ENCODE peak calls at places on chromosomes 12 and 14, in nine cellular contexts. C is aorta; G is GM23248; T is left ventricle myocardium inferior; M is PC-3; E is adrenal gland; O is transverse colon; P is CD4-positive, alpha-beta memory T cell; J is hepatocyte. Y is an unnamed sample. For H3K4me1, the result is how much of the 10 kb centered on the place peaks cover.

GRCh38 chr14:51929156-51929555 is 60.2 kb upstream of the RTRAF start:
- DNase-seq in C (no peak), G (peak), T (no peak), M (no peak), E (no peak), O (no peak), P (no peak), J (no peak), Y (no peak)

GRCh38 chr14:22570132-22570949 is 18.7 kb downstream of the DAD1 start:
- DNase-seq in C (no peak), G (peak), T (no peak), M (peak), E (peak), O (peak), P (peak), J (peak), Y (peak)

GRCh38 chr14:90726656-90727055 is 89.6 kb downstream of the TTC7B start:
- DNase-seq in C (no peak), G (peak), T (no peak), M (peak), E (peak), O (peak), P (no peak), J (peak), Y (no peak)

GRCh38 chr14:103500148-103500990 is 22.3 kb downstream of the CKB start:
- DNase-seq in C (peak), G (peak), T (peak), M (peak), E (peak), O (peak), P (peak), J (peak), Y (peak)

GRCh38 chr12:42524716-42525115 is 64.8 kb downstream of the PRICKLE1 start:
- DNase-seq in C (no peak), G (peak), T (no peak), M (peak), E (no peak), O (no peak), P (no peak), J (no peak), Y (no peak)

GRCh38 chr14:20734079-20734806 is 11.4 kb upstream of the EDDM3A start:
- DNase-seq in C (no peak), G (no peak), T (no peak), M (no peak), E (no peak), O (no peak), P (no peak), J (no peak), Y (no peak)

GRCh38 chr12:115257791-115258190 is 573.8 kb upstream of the TBX3 start:
- DNase-seq in C (no peak), G (peak), T (no peak), M (peak), E (no peak), O (no peak), P (no peak), J (no peak), Y (no peak)

GRCh38 chr12:68237068-68237467 is 11.5 kb upstream of the IL26 start:
- DNase-seq in C (no peak), G (peak), T (no peak), M (no peak), E (no peak), O (no peak), P (no peak), J (no peak), Y (no peak)

DNA sequence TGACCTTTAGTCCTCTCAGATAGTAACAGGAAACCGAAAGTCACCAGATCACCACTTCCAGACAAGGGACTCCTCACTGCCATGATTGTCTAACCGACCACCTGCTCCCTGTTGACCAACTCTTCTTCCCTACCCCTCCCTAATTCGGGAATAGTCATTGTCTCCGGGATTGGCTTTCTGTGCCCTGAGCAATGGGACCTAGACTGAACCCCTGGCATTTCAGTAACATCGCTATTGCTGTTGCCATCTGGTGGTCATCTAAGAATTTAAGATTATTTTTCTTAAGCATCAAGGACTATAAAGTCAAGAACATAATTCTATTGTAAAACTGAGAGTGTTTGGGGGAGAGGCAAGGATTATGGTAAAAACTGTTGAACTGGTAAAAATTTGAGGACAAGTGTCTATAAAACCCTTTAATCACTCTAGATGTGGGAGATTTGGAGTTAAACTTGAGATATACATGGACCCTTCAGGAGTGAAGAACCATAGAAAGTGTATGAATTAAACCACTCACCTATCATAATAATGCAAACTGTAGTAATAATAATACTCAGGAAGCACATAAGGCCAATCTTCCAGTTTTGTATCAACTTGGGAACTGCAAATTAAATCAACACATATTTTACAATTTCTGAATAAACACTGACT is 6.3 kb downstream of the CLEC2A start:
- DNase-seq in C (no peak), G (peak), T (no peak), M (peak), E (peak), O (no peak), P (peak), J (peak), Y (peak)
- H3K4me3 ChIP-seq in C (no peak), G (peak), T (peak), M (no peak), E (peak), O (no peak), P (peak), J (no peak), Y (no peak)

GRCh38 chr12:117968084-117968789 is 553 bp downstream of the KSR2 start:
- DNase-seq in C (no peak), G (no peak), T (no peak), M (no peak), E (no peak), O (no peak), P (no peak), J (no peak), Y (no peak)
- H3K27ac ChIP-seq in C (no peak), G (no peak), T (no peak), M (peak), E (no peak), O (peak), P (no peak), J (peak), Y (no peak)

GRCh38 chr12:27289414-27289813 is 43.2 kb upstream of the BMAL2 start:
- DNase-seq in C (no peak), G (peak), T (no peak), M (no peak), E (no peak), O (no peak), P (no peak), J (no peak), Y (no peak)

GRCh38 chr12:27290501-27291168 is 42.0 kb upstream of the BMAL2 start:
- DNase-seq in C (no peak), G (no peak), T (no peak), M (no peak), E (no peak), O (no peak), P (no peak), J (no peak), Y (no peak)

GRCh38 chr12:27293463-27293862 is 39.2 kb upstream of the BMAL2 start:
- DNase-seq in C (no peak), G (no peak), T (peak), M (no peak), E (peak), O (peak), P (no peak), J (no peak), Y (no peak)

GRCh38 chr12:27291862-27292261 is 40.8 kb upstream of the BMAL2 start:
- DNase-seq in C (no peak), G (no peak), T (no peak), M (no peak), E (no peak), O (no peak), P (no peak), J (no peak), Y (no peak)

GRCh38 chr12:27292718-27293117 is 39.9 kb upstream of the BMAL2 start:
- DNase-seq in C (no peak), G (no peak), T (no peak), M (no peak), E (no peak), O (no peak), P (no peak), J (no peak), Y (no peak)
- H3K4me1 ChIP-seq in C (under half), G (under half), T (half or more), M (under half), E (under half), O (under half), P (under half), J (under half), Y (under half)

GRCh38 chr12:53983580-53984572 is 1.1 kb upstream of the HOXC10 start:
- DNase-seq in C (peak), G (no peak), T (no peak), M (no peak), E (no peak), O (no peak), P (no peak), J (no peak), Y (no peak)

GRCh38 chr12:53984901-53985357 is at the start of gene HOXC10:
- DNase-seq in C (peak), G (peak), T (peak), M (peak), E (peak), O (peak), P (peak), J (peak), Y (peak)

GRCh38 chr12:53986686-53987180 is 1.8 kb downstream of the HOXC10 start:
- DNase-seq in C (no peak), G (no peak), T (no peak), M (no peak), E (no peak), O (no peak), P (no peak), J (no peak), Y (no peak)

GRCh38 chr12:53985900-53986685 is 1.1 kb downstream of the HOXC10 start:
- DNase-seq in C (peak), G (peak), T (no peak), M (no peak), E (no peak), O (no peak), P (no peak), J (no peak), Y (no peak)

DNA sequence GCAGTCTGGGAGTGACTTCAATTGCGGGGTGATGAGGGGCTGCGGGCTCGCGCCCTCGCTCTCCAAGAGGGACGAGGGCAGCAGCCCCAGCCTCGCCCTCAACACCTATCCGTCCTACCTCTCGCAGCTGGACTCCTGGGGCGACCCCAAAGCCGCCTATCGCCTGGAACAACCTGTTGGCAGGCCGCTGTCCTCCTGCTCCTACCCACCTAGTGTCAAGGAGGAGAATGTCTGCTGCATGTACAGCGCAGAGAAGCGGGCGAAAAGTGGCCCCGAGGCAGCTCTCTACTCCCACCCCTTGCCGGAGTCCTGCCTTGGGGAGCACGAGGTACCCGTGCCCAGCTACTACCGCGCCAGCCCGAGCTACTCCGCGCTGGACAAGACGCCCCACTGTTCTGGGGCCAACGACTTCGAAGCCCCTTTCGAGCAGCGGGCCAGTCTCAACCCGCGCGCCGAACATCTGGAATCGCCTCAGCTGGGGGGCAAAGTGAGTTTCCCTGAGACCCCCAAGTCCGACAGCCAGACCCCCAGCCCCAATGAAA is 483 bp downstream of the HOXC10 start:
- DNase-seq in C (peak), G (peak), T (no peak), M (no peak), E (no peak), O (no peak), P (no peak), J (no peak), Y (no peak)
- H3K4me3 ChIP-seq in C (no peak), G (peak), T (peak), M (peak), E (peak), O (no peak), P (no peak), J (no peak), Y (no peak)

DNA sequence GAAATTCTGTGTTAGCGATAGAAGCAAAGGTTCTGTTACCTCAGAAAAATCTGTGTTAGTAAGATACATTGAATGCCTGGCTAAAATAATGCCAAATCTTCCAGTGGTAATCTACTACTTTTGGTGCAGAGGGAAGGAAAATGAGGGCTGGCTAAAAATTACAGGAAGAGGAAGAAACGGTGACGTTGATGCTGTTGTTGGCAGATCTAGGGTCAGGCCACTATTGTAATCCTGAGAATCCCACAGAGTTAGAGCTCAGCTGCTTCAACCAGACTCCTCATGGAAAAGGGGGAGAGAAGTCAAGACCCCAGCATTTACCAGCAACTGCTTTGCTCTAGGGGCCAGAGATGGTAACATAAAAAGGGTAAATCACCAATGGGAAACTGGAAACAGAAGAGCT is 145.1 kb downstream of the PPM1H start:
- DNase-seq in C (no peak), G (no peak), T (no peak), M (no peak), E (no peak), O (no peak), P (no peak), J (no peak), Y (no peak)
- H3K27ac ChIP-seq in C (no peak), G (no peak), T (peak), M (no peak), E (peak), O (no peak), P (no peak), J (no peak), Y (no peak)

DNA sequence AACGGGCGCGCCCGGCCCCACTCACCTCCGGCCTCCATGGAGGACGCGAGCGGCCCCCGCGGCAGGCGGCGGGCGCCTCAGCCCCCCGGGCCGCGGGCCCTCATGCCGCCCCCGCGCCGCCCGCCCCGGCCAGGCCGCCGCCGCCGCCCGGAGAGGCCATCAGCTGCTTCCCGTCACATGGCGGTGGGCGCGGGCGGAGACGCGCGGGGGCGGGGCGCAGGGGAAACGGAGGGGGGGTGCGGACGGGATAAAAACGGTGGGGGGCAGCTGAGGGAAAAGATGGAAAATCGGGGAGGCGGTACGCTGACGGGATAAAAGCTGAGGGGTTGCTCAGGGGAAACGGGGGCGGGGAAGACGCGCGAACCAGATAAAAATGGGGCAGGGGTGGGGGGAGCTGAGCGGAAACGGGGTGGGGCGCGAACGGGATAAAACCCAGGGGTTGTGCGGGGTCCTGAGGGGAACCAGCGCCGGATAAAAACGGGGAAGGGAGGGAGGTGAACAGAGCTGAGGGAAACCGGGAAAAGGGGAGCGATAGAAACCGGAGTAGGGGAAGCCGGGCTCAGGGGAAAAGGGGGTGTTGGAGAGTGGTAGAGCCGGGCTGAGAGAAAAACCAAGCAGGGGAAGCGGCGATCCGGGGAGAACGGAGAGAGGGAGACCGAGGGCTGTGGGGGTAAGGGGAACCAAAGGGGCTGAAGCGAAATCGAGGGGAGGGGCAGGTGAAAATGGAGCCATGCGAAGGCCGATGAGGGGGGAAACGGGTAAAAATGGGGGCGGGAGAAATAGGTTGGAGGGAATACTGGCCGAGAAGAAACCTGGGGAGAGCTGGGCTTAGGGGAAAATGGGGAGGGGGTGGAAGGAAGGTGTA is at the start of gene WSB2:
- DNase-seq in C (peak), G (peak), T (peak), M (peak), E (peak), O (peak), P (peak), J (peak), Y (peak)
- H3K4me1 ChIP-seq in C (under half), G (under half), T (half or more), M (under half), E (under half), O (under half), P (half or more), J (under half), Y (under half)

GRCh38 chr14:76154539-76155126 is 2.9 kb downstream of the GPATCH2L start:
- DNase-seq in C (no peak), G (no peak), T (no peak), M (no peak), E (no peak), O (no peak), P (no peak), J (no peak), Y (no peak)
- H3K4me3 ChIP-seq in C (no peak), G (peak), T (peak), M (peak), E (no peak), O (no peak), P (no peak), J (no peak), Y (no peak)

DNA sequence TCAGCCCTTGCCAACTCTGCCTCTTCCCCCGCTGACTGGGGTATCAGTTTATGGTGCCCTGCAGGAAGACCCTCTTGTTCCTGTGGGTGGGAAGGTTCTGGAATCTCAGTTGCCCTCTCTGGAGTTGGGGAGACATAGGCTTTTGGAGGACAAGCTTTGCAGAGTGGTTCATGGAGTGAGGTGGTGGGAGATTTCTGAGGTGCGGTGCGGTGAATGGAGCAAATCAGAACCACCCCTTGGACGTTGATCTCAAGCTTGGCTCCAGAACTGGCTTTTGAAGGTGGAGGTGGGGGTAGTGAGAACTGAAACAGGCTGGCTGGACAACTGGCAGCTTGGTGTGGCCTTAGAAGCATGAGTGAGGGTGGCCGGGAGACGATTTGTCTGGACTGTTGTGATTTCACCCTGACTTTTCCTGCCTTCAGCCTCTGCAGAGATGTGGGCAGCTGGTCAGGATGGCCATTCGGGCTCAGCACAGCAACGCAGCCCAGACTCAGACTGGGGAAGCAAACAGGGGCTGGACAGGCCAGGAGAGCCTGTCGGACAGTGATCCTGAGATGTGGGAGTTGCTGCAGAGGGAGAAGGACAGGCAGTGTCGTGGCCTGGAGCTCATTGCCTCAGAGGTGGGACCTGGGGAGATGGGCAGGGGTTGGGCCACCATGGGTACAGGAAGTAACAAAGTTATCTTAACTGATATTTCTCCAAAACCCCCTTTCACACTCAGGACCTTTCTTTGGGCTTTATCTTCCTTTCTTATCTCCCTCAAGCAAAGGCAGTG is 1.1 kb downstream of the SHMT2 start:
- DNase-seq in C (no peak), G (peak), T (peak), M (no peak), E (no peak), O (no peak), P (no peak), J (no peak), Y (no peak)
- H3K27ac ChIP-seq in C (no peak), G (peak), T (peak), M (peak), E (peak), O (peak), P (peak), J (peak), Y (no peak)

DNA sequence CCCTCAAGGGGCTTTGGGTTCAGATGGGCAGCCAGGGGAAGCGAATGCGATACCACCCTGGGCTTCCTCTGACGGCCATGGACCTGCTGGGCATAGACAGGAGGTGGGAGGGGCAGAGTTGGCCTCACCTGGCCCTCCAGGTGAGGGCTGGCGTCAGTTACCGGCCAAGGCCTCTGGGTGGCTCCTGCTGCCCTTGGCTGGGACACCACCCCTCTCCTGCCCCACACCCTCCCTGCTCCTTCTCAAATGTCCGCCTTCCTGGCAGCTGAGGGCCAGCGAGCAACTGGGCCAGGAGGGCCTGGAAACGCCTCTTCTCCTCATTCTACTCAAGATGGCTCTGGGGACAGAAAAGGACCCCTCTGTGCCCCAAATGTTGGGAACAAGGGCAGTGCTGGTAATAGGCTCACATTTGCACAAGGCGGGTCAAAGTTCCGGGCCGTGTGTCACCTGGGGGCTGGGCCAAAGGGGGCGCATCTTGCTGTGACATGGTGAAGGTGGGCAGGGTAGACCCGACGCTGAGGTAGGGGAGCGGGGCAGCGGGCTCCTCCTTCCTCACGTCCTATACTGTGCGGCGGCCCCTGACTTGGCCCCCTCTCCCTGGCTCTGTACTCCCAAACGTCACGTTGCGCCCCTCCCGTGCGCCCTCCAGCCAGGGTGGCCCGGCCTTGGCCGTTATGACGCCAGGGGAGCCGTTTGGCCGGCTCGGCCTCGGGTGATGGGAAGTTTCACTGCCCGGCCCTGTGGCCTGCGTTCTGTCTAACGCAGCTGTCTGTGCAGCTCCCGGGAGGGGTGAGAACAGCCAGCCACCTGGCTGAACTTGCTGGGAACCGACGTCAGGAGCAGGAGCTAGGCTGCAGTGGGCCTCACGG is 18.1 kb upstream of the DLK1 start:
- DNase-seq in C (no peak), G (peak), T (peak), M (peak), E (peak), O (peak), P (no peak), J (peak), Y (peak)
- H3K4me1 ChIP-seq in C (under half), G (under half), T (under half), M (under half), E (under half), O (under half), P (under half), J (under half), Y (under half)

Y was measured in iPS DF 6.9.